ENCODE peak calls at places on chromosome 10, in four cellular contexts. W is HFF-Myc, D is right atrium auricular region, O is GM12865. Q is an unnamed sample.

GRCh38 chr10:51607436-51607835 is 92.0 kb downstream of the CSTF2T start:
- DNase-seq in W (no peak), D (no peak), O (no peak), Q (no peak)

GRCh38 chr10:2210083-2210482 is 472.8 kb upstream of the ADARB2 start:
- DNase-seq in D (no peak), O (no peak), W (no peak), Q (no peak)

GRCh38 chr10:11163990-11164805 is 146.5 kb downstream of the CELF2 start:
- DNase-seq in O (peak), W (no peak), D (no peak), Q (no peak)

GRCh38 chr10:26481914-26482550 is 43.9 kb downstream of the APBB1IP start:
- DNase-seq in O (peak), D (no peak), W (no peak), Q (no peak)

GRCh38 chr10:95411635-95412034 is 120.8 kb upstream of the PDLIM1 start:
- DNase-seq in D (no peak), W (no peak), O (no peak), Q (no peak)

GRCh38 chr10:54064215-54064614 is 736.8 kb downstream of the PCDH15 start:
- DNase-seq in O (no peak), W (no peak), D (no peak), Q (no peak)

GRCh38 chr10:121559321-121559720 is 38.9 kb downstream of the FGFR2 start:
- DNase-seq in O (no peak), W (no peak), D (no peak), Q (no peak)

GRCh38 chr10:120581496-120581895 is 124.5 kb downstream of the PLPP4 start:
- DNase-seq in W (no peak), D (no peak), O (no peak), Q (no peak)

GRCh38 chr10:75037171-75038153 is 74.0 kb upstream of the SAMD8 start:
- DNase-seq in D (no peak), W (no peak), O (no peak), Q (no peak)

GRCh38 chr10:132698761-132699391 is 87.1 kb downstream of the NKX6-2 start:
- DNase-seq in W (no peak), D (no peak), O (no peak), Q (peak)

GRCh38 chr10:104612577-104613205 is 28.4 kb upstream of the SORCS3 start:
- DNase-seq in W (no peak), O (no peak), D (no peak), Q (no peak)

GRCh38 chr10:70680899-70681730 is 8.8 kb downstream of the ADAMTS14 start:
- DNase-seq in D (no peak), W (no peak), O (no peak), Q (no peak)

GRCh38 chr10:10758306-10758705 is 259.4 kb upstream of the CELF2 start:
- DNase-seq in O (no peak), W (no peak), D (no peak), Q (no peak)

DNA sequence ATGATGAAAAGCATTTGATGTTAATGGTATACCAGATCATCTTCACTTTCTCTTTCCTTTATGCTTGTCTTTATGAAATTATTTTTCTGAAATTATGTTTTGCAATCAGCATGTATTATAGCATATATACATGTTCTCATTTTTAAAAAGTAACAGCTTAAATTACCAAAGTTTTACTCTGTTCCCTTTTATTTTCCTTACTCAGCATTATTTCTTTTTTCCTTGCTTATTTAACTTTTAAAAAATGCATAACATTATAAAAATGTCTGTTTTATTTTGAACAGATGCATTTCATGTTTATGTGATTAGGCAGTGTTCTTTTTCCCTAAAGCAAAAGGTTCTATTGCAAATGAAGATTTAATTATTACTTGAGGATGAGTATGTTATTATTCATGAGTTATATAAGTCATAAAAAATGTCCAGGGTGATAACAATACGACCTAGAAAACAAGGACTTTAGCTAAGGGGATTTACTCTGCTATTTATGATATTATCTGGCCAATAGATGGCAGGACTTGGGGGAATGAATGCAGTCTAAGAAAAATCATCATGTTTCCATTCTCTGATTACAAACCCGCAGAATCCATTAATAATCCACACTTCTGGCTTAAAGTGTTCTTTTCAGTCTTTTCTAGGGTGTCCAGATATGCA is 38.5 kb downstream of the CABCOCO1 start:
- DNase-seq in W (no peak), O (no peak), D (no peak), Q (no peak)
- TF ChIP-seq CTCF in W (no peak), O (no peak), D (no peak), Q (no peak)

DNA sequence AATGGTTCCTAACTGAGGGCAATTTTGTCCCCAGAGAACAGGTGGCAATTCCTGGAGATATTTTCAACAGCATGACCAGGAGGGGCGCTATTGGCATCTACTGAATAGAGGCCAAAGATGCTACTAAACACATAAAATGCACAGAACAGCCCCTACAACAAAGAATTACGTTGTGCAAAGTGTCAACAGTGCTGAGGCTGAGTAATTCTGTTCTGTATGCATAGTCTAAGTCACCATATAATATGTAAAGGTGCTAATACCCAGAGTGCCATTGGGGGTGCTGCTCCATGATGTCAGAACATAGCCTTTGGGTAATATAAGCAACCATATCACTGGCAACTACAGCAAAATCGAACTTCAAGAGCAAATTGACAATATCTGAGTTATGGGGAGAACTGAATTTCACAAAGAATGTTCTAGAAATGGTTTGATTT is 213.3 kb upstream of the PHYHIPL start:
- DNase-seq in O (peak), W (no peak), D (no peak), Q (no peak)
- TF ChIP-seq CTCF in O (peak), W (peak), D (no peak), Q (peak)

DNA sequence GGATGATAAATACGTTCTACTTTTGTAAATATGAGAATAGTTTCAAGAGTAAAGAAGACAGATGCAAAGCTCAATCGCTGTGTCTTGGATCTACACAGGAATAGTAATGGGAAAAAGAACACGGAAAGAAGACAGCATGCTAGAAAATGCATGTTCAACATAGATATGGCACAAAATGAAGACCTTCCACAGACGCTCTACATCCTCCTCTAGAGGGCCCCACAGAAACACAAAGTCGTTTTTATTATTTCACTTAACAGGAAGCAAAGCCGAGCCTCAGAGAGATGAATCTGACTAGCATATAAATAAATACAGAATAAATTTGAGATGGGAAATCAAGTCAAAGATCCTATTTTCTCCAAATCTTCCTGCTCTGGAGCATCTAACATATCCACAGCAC is 292.6 kb downstream of the PARD3 start:
- DNase-seq in O (peak), W (no peak), D (no peak), Q (no peak)
- TF ChIP-seq CTCF in O (peak), W (no peak), D (no peak), Q (peak)

DNA sequence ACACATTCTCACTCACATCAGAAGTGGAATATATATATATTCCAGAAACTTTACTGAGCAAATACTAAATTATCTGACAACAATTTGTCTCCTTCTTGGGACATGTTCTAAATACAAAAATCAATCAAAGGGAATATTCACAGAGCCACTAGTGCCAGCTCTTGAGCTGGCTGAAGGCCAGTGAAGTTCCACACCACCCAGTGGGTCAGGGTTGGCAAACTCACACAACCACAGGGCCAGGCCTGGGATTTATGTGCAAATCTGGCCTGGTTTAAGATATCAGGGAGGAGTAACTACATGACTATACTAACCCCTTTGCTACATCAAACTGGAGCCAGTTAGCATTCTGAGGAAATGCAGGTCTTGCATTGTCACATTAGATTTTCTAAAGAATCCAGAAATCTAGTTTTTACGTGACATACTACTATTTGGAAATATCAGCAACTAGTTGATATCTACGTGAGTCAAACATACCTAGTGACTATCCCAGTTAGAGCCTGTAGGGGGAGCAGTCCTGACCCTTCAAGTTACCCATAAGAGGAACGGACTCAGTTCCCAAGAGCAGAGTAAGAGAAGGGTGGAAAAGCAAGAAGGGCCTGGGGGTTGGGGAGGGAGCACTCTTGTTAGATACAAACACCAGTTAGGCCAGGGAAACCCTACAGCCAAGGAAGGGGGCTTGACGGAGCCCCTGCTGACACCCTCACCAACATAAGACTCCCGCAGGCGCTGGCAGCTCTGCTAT is 600.4 kb downstream of the KCNMA1 start:
- DNase-seq in O (peak), W (no peak), D (no peak), Q (no peak)
- TF ChIP-seq CTCF in O (peak), W (peak), D (peak), Q (peak)

DNA sequence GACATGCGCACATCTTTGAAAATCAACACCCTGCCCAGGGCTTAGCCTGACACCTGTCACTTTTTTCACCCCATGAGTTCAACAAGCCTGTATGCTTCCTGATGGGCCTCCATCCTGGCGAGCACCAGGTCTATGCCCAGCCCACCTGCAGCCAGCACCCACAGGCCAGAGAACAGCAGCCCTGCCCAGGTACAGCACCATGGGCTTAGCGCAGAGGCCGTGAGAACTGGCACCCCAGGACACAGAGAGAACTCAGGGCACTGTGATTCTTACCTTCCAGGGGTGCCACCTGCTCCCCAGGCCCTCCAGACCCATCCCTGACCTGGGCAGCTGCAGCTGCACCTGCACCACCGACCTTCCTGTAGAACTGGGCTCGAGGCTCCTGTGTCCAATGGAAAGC is 536.6 kb downstream of the TCERG1L start:
- DNase-seq in D (no peak), O (no peak), W (no peak), Q (no peak)
- TF ChIP-seq CTCF in D (no peak), O (no peak), W (no peak), Q (no peak)

GRCh38 chr10:48701941-48702340 is 17.3 kb downstream of the WDFY4 start:
- DNase-seq in D (peak), O (no peak), W (no peak), Q (no peak)

GRCh38 chr10:48705407-48705938 is 20.8 kb downstream of the WDFY4 start:
- DNase-seq in W (no peak), O (peak), D (no peak), Q (no peak)

GRCh38 chr10:48701139-48701901 is 16.6 kb downstream of the WDFY4 start:
- DNase-seq in W (no peak), D (peak), O (peak), Q (no peak)

GRCh38 chr10:48700493-48700892 is 15.8 kb downstream of the WDFY4 start:
- DNase-seq in W (no peak), O (no peak), D (peak), Q (no peak)

DNA sequence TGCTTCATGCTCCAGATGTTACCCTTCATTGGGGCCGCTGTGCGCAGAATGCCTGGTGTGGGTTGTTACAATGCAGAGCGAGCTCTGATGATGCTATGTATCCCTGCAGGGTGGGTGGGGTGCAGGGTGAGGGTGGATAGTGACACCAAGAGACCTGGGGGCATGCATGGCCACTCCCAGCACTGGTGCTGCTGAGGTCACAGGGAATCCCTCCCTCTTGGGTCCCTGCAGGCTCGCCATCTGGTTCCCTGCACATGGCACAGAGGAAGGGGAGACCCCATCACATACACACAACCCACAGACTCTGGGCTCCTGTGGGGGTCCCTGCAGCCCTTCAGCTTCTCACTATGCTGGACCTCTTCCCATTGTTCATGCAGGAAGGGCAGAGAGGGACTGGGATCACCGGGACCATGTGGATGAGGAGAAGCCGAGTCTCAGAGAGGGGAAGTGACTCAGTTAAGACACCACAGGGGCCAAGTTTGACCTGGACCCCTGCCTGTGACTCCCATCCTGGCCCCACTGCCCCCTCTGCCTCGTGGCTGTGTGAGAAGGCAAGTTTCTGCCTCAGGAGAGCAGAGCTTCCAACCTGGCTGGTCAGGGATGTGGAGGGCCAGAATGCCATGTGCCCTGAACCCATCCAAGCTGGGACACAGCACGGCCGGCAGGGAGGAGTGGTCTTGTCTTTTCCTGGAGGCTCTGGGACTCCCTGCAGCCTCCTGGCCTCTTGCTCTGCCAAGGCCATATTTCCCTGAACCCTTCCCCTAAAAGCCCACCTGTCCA is 19.3 kb downstream of the WDFY4 start:
- DNase-seq in W (no peak), O (no peak), D (no peak), Q (no peak)
- TF ChIP-seq CTCF in W (no peak), O (no peak), D (no peak), Q (no peak)

Q was measured in type B pancreatic cell.